ENCODE peak calls at places on chromosomes 5 and 9, in five cellular contexts. V, F, T, N and Z are unnamed samples.

GRCh38 chr9:107749787-107750444 is 260.3 kb upstream of the KLF4 start:
- DNase-seq in N (no peak), V (no peak), T (peak; percentile 88), F (peak; percentile 88), Z (no peak)

GRCh38 chr9:106502930-106503329 is 360.0 kb upstream of the ZNF462 start:
- DNase-seq in F (no peak), T (no peak), N (no peak), V (no peak), Z (no peak)

GRCh38 chr9:127318651-127319167 is 54.1 kb downstream of the GARNL3 start:
- DNase-seq in T (peak; percentile 23), N (no peak), V (no peak), F (no peak), Z (no peak)

GRCh38 chr5:93378073-93378472 is 202.9 kb downstream of the NR2F1-AS1 start:
- DNase-seq in N (no peak), V (no peak), F (no peak), T (peak; percentile 89), Z (no peak)

GRCh38 chr9:3848445-3849114 is 322.8 kb upstream of the RFX3 start:
- DNase-seq in T (peak; percentile 57), V (no peak), F (no peak), N (peak; percentile 47), Z (no peak)

GRCh38 chr5:1537166-1538154 is 13.7 kb upstream of the LPCAT1 start:
- DNase-seq in T (no peak), F (no peak), N (no peak), V (no peak), Z (peak; percentile 44)

GRCh38 chr5:185095-186070 is 5.9 kb upstream of the LRRC14B start:
- DNase-seq in N (no peak), T (no peak), F (no peak), V (no peak), Z (peak; percentile 79)

GRCh38 chr5:11075010-11075860 is 314.2 kb upstream of the DAP start:
- DNase-seq in N (no peak), V (no peak), F (peak; percentile 36), T (no peak), Z (no peak)

GRCh38 chr5:96909435-96909834 is 26.4 kb upstream of the LNPEP start:
- DNase-seq in T (no peak), N (no peak), V (no peak), F (no peak), Z (no peak)

GRCh38 chr9:16871358-16872151 is 1.1 kb upstream of the BNC2 start:
- DNase-seq in F (no peak), N (no peak), T (peak; percentile 47), V (peak; percentile 57), Z (no peak)

GRCh38 chr9:137007060-137007815 is 10.9 kb upstream of the CLIC3 start:
- DNase-seq in F (no peak), N (no peak), V (no peak), T (no peak), Z (no peak)

DNA sequence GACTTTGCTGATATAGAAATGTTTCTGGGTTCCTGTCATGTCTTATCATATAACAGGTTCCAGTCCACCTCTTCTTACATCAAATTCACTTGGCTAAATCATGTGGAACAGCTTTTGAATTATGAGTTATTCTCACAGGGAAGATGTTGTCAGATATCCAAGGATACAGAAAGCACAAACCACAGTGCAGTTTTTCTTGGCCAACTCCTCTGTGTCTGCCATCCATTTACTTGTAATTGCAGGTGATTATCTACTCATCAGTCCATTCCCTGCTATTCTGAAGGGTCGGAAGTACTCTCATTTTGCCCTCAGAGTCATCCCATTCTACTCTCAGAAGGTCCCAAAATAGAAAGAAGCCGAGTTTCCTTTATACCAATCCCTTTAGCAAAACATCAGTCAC is 10.0 kb downstream of the MARCHF11 start:
- DNase-seq in F (no peak), T (no peak), V (no peak), N (no peak), Z (no peak)
- TF ChIP-seq CTCF in F (no peak), T (no peak), V (no peak), N (no peak), Z (no peak)

GRCh38 chr5:167863883-167864282 is 427.6 kb upstream of the WWC1 start:
- DNase-seq in V (no peak), T (no peak), F (no peak), N (no peak), Z (no peak)
- TF ChIP-seq CTCF in V (no peak), T (no peak), F (no peak), N (no peak), Z (no peak)

GRCh38 chr5:110784901-110785300 is 46.1 kb downstream of the SLC25A46 start:
- DNase-seq in V (no peak), T (no peak), F (no peak), N (no peak), Z (no peak)

GRCh38 chr5:110785356-110785755 is 46.5 kb downstream of the SLC25A46 start:
- DNase-seq in V (no peak), F (no peak), N (no peak), T (peak; percentile 86), Z (no peak)

GRCh38 chr5:110790673-110791072 is 51.9 kb downstream of the SLC25A46 start:
- DNase-seq in F (no peak), N (no peak), T (peak; percentile 20), V (no peak), Z (no peak)
- TF ChIP-seq CTCF in F (no peak), N (no peak), T (no peak), V (no peak), Z (peak; percentile 71)

GRCh38 chr9:111896942-111897830 is 572 bp downstream of the UGCG start:
- DNase-seq in N (no peak), V (no peak), T (peak; percentile 53), F (peak; percentile 31), Z (no peak)
- TF ChIP-seq CTCF in N (no peak), V (peak; percentile 21), T (no peak), F (no peak), Z (peak; percentile 72)

DNA sequence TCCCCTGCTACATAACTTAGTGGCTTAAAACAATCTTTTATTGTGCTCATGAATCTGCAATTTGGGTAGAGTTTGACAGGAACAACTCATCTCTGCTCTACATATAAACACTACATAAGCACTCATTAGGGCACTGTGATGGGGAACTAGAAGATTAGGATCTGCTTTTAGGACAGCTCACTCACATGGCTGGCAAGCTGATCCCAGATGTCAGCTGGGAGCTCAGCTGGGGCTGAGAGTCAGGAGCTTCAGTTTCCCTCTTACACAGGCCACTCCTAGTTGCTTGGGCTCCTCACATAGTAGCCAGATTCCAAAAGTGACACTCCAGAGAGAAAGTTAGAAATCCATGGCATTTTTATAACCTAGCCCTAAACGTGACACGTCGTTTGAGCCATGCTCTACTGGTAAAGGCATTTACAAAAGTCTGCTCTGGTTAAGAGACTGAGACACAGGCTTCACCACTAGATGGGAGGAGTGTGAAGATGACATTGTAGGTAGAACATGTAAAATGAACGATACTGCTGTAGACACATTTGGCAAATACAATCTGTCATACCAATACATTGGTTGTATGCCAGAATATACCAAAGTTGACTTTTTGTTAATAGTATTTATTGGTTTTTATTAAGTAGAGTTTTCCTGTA is 23.6 kb downstream of the SCAI start:
- DNase-seq in V (no peak), T (no peak), N (no peak), F (no peak), Z (no peak)
- TF ChIP-seq CTCF in V (no peak), T (no peak), N (no peak), F (no peak), Z (no peak)

DNA sequence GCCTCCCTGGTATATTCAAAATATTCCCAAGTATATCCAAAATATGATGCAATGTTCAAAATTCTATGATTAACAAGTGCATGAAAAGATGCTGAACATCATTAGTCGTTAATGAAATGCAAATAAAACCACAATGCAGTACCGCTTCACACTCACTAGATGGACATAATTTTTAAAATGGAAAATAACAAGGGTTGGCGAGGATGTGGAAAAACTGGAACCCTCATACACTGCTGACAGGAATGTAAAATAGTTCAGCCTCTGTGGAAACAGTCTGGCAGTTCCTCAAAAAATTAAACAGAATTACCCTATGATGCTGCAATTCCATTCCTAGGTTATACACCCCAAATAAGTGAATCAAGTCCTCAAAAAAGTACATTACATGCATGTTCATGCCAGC is 36.1 kb upstream of the MYOT start:
- DNase-seq in F (no peak), T (no peak), N (no peak), V (no peak), Z (no peak)
- TF ChIP-seq CTCF in F (no peak), T (no peak), N (no peak), V (peak; percentile 8), Z (peak; percentile 55)

GRCh38 chr5:120684213-120684612 is 220.1 kb downstream of the PRR16 start:
- DNase-seq in T (peak; percentile 29), F (no peak), V (peak; percentile 25), N (no peak), Z (no peak)
- TF ChIP-seq CTCF in T (peak; percentile 23), F (no peak), V (no peak), N (no peak), Z (peak; percentile 62)

GRCh38 chr5:38455797-38456330 is 100.6 kb downstream of the LIFR start:
- DNase-seq in T (no peak), F (no peak), V (no peak), N (no peak), Z (no peak)
- TF ChIP-seq CTCF in T (no peak), F (no peak), V (no peak), N (no peak), Z (no peak)